ENCODE peak calls at places on chromosomes 12 and 14, in four cellular contexts. Z is tibial nerve, S is cardiac muscle cell, U is tibial artery. J is an unnamed sample.

GRCh38 chr12:128811806-128812205 is 12.0 kb downstream of the SLC15A4 start:
- DNase-seq in U (no peak), S (no peak), Z (no peak), J (no peak)

GRCh38 chr12:84842406-84843013 is 70.1 kb downstream of the SLC6A15 start:
- DNase-seq in Z (no peak), U (no peak), S (peak), J (no peak)

GRCh38 chr14:100072783-100073346 is 7.6 kb downstream of the EVL start:
- DNase-seq in U (no peak), S (no peak), Z (no peak), J (no peak)

GRCh38 chr14:88551936-88552565 is 2.8 kb downstream of the PTPN21 start:
- DNase-seq in U (no peak), S (peak), Z (no peak), J (no peak)

GRCh38 chr12:30110970-30111586 is 327.3 kb upstream of the TMTC1 start:
- DNase-seq in S (peak), U (no peak), Z (no peak), J (no peak)

GRCh38 chr12:52212701-52213540 is 20.1 kb upstream of the KRT7 start:
- DNase-seq in S (no peak), U (peak), Z (peak), J (peak)

GRCh38 chr12:56840922-56841321 is 77.8 kb downstream of the HSD17B6 start:
- DNase-seq in U (no peak), S (peak), Z (no peak), J (no peak)

GRCh38 chr14:80845877-80846276 is 95.7 kb downstream of the CEP128 start:
- DNase-seq in S (no peak), U (no peak), Z (no peak), J (no peak)

GRCh38 chr12:109719123-109720022 is 5.7 kb downstream of the FAM222A start:
- DNase-seq in U (no peak), Z (no peak), S (no peak), J (no peak)

GRCh38 chr12:57832966-57833365 is 13.6 kb downstream of the CTDSP2 start:
- DNase-seq in Z (no peak), S (no peak), U (peak), J (no peak)

GRCh38 chr12:27219693-27220056 is 24.4 kb upstream of the STK38L start:
- DNase-seq in S (no peak), Z (no peak), U (no peak), J (no peak)

GRCh38 chr14:74577247-74577947 is 34.6 kb downstream of the LTBP2 start:
- DNase-seq in S (peak), U (peak), Z (no peak), J (no peak)

GRCh38 chr12:12379831-12380730 is 23.2 kb downstream of the BORCS5 start:
- DNase-seq in Z (no peak), S (peak), U (no peak), J (no peak)

GRCh38 chr14:57290753-57291152 is 22.0 kb downstream of the AP5M1 start:
- DNase-seq in S (no peak), U (no peak), Z (no peak), J (no peak)

GRCh38 chr14:37054144-37054543 is 118.3 kb downstream of the SLC25A21 start:
- DNase-seq in Z (no peak), S (no peak), U (no peak), J (no peak)

GRCh38 chr14:73955674-73956073 is 5.6 kb downstream of the COQ6 start:
- DNase-seq in U (no peak), S (no peak), Z (no peak), J (no peak)

GRCh38 chr14:54622189-54622958 is 55.4 kb downstream of the SAMD4A start:
- DNase-seq in S (peak), U (no peak), Z (no peak), J (no peak)

GRCh38 chr14:22689186-22689585 is 45.0 kb upstream of the OR6J1 start:
- DNase-seq in U (no peak), Z (no peak), S (peak), J (no peak)

GRCh38 chr14:74856366-74856765 is 19.6 kb downstream of the PROX2 start:
- DNase-seq in S (no peak), Z (no peak), U (no peak), J (no peak)

GRCh38 chr14:32085182-32085844 is 8.2 kb downstream of the ARHGAP5 start:
- DNase-seq in U (no peak), S (no peak), Z (no peak), J (no peak)

GRCh38 chr12:3453947-3454675 is 36.9 kb upstream of the PRMT8 start:
- DNase-seq in S (peak), Z (no peak), U (peak), J (no peak)

GRCh38 chr14:101588990-101589389 is 27.7 kb downstream of the DIO3 start:
- DNase-seq in Z (no peak), U (no peak), S (peak), J (no peak)

GRCh38 chr14:64364907-64365306 is 23.2 kb upstream of the MTHFD1 start:
- DNase-seq in S (peak), U (no peak), Z (no peak), J (no peak)

GRCh38 chr14:91752956-91753355 is 21.1 kb upstream of the CATSPERB start:
- DNase-seq in Z (no peak), U (no peak), S (no peak), J (no peak)

GRCh38 chr14:80055912-80056801 is 155.1 kb downstream of the DIO2 start:
- DNase-seq in Z (no peak), S (peak), U (peak), J (no peak)

GRCh38 chr14:101135796-101136742 is 232.5 kb upstream of the RTL1 start:
- DNase-seq in S (no peak), U (peak), Z (no peak), J (no peak)

GRCh38 chr12:118983147-118983824 is 1.9 kb downstream of the SRRM4 start:
- DNase-seq in S (no peak), U (no peak), Z (no peak), J (no peak)

GRCh38 chr12:14986449-14986848 is 13.6 kb downstream of the PDE6H start:
- DNase-seq in S (no peak), Z (no peak), U (no peak), J (no peak)

GRCh38 chr14:59126714-59127436 is 61.6 kb upstream of the DAAM1 start:
- DNase-seq in U (no peak), S (peak), Z (no peak), J (no peak)

GRCh38 chr12:55673638-55674037 is 34.1 kb downstream of the ITGA7 start:
- DNase-seq in S (no peak), U (no peak), Z (no peak), J (no peak)

GRCh38 chr12:71397433-71397954 is 42.1 kb upstream of the LGR5 start:
- DNase-seq in U (no peak), S (no peak), Z (no peak), J (no peak)

GRCh38 chr14:51014086-51014485 is 69.8 kb upstream of the PYGL start:
- DNase-seq in S (peak), Z (no peak), U (no peak), J (no peak)

DNA sequence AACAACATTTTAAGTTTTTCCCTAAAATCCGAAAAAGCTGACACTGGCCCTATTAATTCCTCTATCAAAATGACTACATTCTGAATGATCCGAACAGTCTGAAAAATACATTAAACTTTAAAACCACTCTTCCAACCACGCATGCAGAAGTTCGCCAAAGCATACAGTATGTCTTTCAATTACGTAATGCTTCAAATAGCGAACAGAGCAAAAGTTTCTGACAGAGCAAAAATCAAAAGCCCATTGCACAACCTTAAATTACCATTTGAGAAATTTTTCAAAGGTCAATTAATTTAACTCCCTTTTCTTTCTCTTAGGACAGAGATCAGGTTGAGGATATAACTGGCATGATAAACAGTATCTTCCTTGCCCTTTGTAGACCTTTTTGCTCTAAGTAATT is 33.2 kb downstream of the LRIG3 start:
- DNase-seq in U (no peak), Z (no peak), S (no peak), J (no peak)
- H3K4me3 ChIP-seq in U (no peak), Z (no peak), S (no peak), J (no peak)

GRCh38 chr14:26966942-26967341 is 369.1 kb upstream of the NOVA1 start:
- DNase-seq in S (peak), Z (peak), U (no peak), J (no peak)
- H3K4me3 ChIP-seq in S (no peak), Z (no peak), U (no peak), J (no peak)

GRCh38 chr14:105328678-105329390 is 14.3 kb downstream of the PACS2 start:
- DNase-seq in S (no peak), Z (no peak), U (no peak), J (no peak)
- H3K4me3 ChIP-seq in S (no peak), Z (no peak), U (no peak), J (no peak)

DNA sequence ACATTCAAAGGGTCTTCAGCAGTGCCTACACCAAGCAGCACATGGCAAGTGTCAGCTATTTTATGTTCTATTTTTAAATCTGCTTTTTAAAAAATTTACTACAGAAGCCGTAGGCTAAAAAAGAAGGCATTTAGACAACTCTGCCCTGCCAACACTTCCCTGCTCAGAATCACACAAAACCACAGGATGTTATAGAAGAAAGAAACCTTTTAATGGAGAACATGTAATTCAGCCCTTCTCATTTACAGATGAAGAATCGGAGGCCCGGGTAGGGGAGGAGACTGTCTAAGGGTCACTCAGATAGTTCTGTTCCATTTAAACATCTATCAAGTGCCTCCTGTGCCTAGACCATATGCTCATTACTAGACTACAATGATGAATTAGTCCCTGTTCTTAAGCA is 171.8 kb upstream of the NTF3 start:
- DNase-seq in U (no peak), Z (no peak), S (no peak), J (no peak)
- H3K4me3 ChIP-seq in U (no peak), Z (no peak), S (no peak), J (no peak)

DNA sequence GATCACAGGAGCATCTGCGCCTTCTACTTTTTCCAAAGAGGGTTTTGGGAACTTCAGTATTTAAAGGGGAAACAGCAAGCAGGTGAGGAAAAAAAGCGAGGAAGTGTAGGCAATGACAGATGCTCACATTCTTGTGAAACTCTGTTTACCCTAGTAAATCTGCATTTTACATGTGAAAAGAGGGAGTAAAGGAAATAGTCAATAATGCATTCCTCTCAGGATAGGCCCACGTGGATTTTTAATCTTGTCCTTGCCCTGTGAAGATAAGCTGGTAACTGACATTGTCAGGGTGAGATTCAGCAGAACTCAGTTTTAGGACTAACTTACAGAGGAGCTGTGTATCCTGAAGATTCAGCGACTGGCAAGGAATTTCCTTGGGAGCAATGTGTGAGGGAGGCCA is 1119.2 kb upstream of the TMEM132C start:
- DNase-seq in U (no peak), Z (no peak), S (peak), J (no peak)
- H3K4me3 ChIP-seq in U (no peak), Z (no peak), S (no peak), J (no peak)

J was measured in ascending aorta.